ENCODE peak calls at places on chromosomes 12 and 14, in five cellular contexts. One of them, this sample, is unnamed.

GRCh38 chr12:85642810-85643209 is 193.4 kb downstream of the RASSF9 start:
- DNase-seq in MM.1S: no peak
- DNase-seq in CD8-positive, alpha-beta T cell: no peak
- DNase-seq in GM10248: no peak
- DNase-seq in progenitor cell of endocrine pancreas: no peak
- DNase-seq in this sample: no peak

GRCh38 chr12:75854681-75855309 is 176.8 kb downstream of the PHLDA1 start:
- DNase-seq in GM10248: no peak
- DNase-seq in MM.1S: no peak
- DNase-seq in CD8-positive, alpha-beta T cell: no peak
- DNase-seq in progenitor cell of endocrine pancreas: no peak
- DNase-seq in this sample: no peak

GRCh38 chr14:37131205-37131604 is 41.2 kb downstream of the SLC25A21 start:
- DNase-seq in CD8-positive, alpha-beta T cell: no peak
- DNase-seq in GM10248: no peak
- DNase-seq in progenitor cell of endocrine pancreas: no peak
- DNase-seq in MM.1S: no peak
- DNase-seq in this sample: no peak

GRCh38 chr12:58491296-58491695 is 429.0 kb downstream of the LRIG3 start:
- DNase-seq in progenitor cell of endocrine pancreas: no peak
- DNase-seq in CD8-positive, alpha-beta T cell: no peak
- DNase-seq in GM10248: no peak
- DNase-seq in MM.1S: no peak
- DNase-seq in this sample: no peak

GRCh38 chr12:12983420-12984035 is 16.5 kb downstream of the HEBP1 start:
- DNase-seq in CD8-positive, alpha-beta T cell: no peak
- DNase-seq in GM10248: no peak
- DNase-seq in progenitor cell of endocrine pancreas: no peak
- DNase-seq in MM.1S: peak; percentile 38
- DNase-seq in this sample: no peak

GRCh38 chr12:45726594-45727300 is 2.8 kb upstream of the ARID2 start:
- DNase-seq in GM10248: peak; percentile 13
- DNase-seq in CD8-positive, alpha-beta T cell: peak; percentile 15
- DNase-seq in progenitor cell of endocrine pancreas: peak; percentile 51
- DNase-seq in MM.1S: peak; percentile 28
- DNase-seq in this sample: peak; percentile 35

GRCh38 chr14:23551266-23552028 is at the start of gene ZFHX2:
- DNase-seq in GM10248: peak; percentile 87
- DNase-seq in CD8-positive, alpha-beta T cell: peak; percentile 63
- DNase-seq in MM.1S: peak; percentile 38
- DNase-seq in progenitor cell of endocrine pancreas: peak; percentile 93
- DNase-seq in this sample: peak; percentile 90

GRCh38 chr12:42103155-42103554 is 41.5 kb downstream of the GXYLT1 start:
- DNase-seq in MM.1S: no peak
- DNase-seq in progenitor cell of endocrine pancreas: no peak
- DNase-seq in GM10248: no peak
- DNase-seq in CD8-positive, alpha-beta T cell: no peak
- DNase-seq in this sample: no peak

GRCh38 chr12:54357802-54358619 is 6.3 kb downstream of the GPR84 start:
- DNase-seq in GM10248: peak; percentile 70
- DNase-seq in CD8-positive, alpha-beta T cell: peak; percentile 28
- DNase-seq in MM.1S: peak; percentile 51
- DNase-seq in progenitor cell of endocrine pancreas: no peak
- DNase-seq in this sample: peak; percentile 75

GRCh38 chr12:62719027-62719426 is 215.9 kb downstream of the PPM1H start:
- DNase-seq in CD8-positive, alpha-beta T cell: no peak
- DNase-seq in GM10248: no peak
- DNase-seq in progenitor cell of endocrine pancreas: no peak
- DNase-seq in MM.1S: no peak
- DNase-seq in this sample: no peak

GRCh38 chr14:46819117-46819516 is 167.5 kb upstream of the RPL10L start:
- DNase-seq in CD8-positive, alpha-beta T cell: no peak
- DNase-seq in progenitor cell of endocrine pancreas: no peak
- DNase-seq in MM.1S: no peak
- DNase-seq in GM10248: no peak
- DNase-seq in this sample: no peak

GRCh38 chr14:26766726-26767125 is 168.9 kb upstream of the NOVA1 start:
- DNase-seq in CD8-positive, alpha-beta T cell: no peak
- DNase-seq in MM.1S: no peak
- DNase-seq in GM10248: no peak
- DNase-seq in progenitor cell of endocrine pancreas: no peak
- DNase-seq in this sample: no peak

GRCh38 chr12:125098676-125099406 is 33.6 kb downstream of the AACS start:
- DNase-seq in MM.1S: no peak
- DNase-seq in progenitor cell of endocrine pancreas: no peak
- DNase-seq in CD8-positive, alpha-beta T cell: no peak
- DNase-seq in GM10248: no peak
- DNase-seq in this sample: no peak

GRCh38 chr12:104779134-104779533 is 179.0 kb downstream of the SLC41A2 start:
- DNase-seq in MM.1S: no peak
- DNase-seq in CD8-positive, alpha-beta T cell: no peak
- DNase-seq in GM10248: no peak
- DNase-seq in progenitor cell of endocrine pancreas: no peak
- DNase-seq in this sample: no peak

DNA sequence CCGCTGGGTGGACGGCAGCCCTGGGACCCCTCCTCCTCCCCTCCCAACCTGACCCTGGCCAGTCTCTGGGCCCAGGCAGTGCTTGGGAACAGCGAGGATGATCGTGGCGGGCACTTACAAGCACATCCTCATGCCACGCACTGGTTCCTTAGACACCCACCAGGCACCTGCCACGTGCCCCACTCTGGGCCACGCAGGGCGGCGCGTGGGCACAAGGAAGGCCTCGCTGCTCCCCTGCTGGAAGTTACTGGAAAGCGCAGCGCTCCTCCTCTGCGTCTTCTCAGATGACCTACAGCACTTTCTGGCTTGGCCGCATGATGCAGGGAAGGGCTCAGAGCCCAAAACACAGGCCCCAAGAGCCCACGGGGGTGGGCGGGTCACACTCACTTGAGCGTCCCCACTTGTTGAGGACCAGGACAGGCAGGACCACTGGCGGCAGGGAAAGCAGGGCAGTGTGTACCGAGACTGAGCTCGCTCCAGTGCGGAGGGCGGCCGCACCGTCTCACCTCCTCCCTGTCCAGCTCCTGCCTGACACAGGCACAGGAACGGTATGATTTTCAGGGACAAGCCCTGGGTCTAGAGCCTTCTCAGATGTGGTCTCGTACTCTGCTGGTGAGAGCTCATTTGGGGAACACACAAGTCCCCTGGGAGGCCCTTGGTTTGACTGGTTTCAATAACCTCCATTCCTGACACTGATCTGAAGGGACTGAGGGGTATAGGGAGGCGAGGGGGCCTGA is 128.3 kb upstream of the EVL start:
- DNase-seq in GM10248: peak; percentile 66
- DNase-seq in progenitor cell of endocrine pancreas: no peak
- DNase-seq in MM.1S: no peak
- DNase-seq in CD8-positive, alpha-beta T cell: no peak
- DNase-seq in this sample: peak; percentile 81
- TF ChIP-seq CTCF in GM10248: no peak
- TF ChIP-seq CTCF in progenitor cell of endocrine pancreas: peak; percentile 19
- TF ChIP-seq CTCF in MM.1S: no peak
- TF ChIP-seq CTCF in CD8-positive, alpha-beta T cell: no peak
- TF ChIP-seq CTCF in this sample: no peak

GRCh38 chr14:59704054-59704453 is 127.4 kb upstream of the CCDC175 start:
- DNase-seq in progenitor cell of endocrine pancreas: no peak
- DNase-seq in MM.1S: no peak
- DNase-seq in CD8-positive, alpha-beta T cell: no peak
- DNase-seq in GM10248: no peak
- DNase-seq in this sample: no peak

GRCh38 chr14:59711083-59711482 is 134.5 kb upstream of the CCDC175 start:
- DNase-seq in CD8-positive, alpha-beta T cell: no peak
- DNase-seq in progenitor cell of endocrine pancreas: no peak
- DNase-seq in MM.1S: no peak
- DNase-seq in GM10248: no peak
- DNase-seq in this sample: no peak

GRCh38 chr14:59705245-59705644 is 128.6 kb upstream of the CCDC175 start:
- DNase-seq in MM.1S: no peak
- DNase-seq in progenitor cell of endocrine pancreas: no peak
- DNase-seq in GM10248: no peak
- DNase-seq in CD8-positive, alpha-beta T cell: no peak
- DNase-seq in this sample: no peak

GRCh38 chr14:59705866-59706265 is 129.3 kb upstream of the CCDC175 start:
- DNase-seq in MM.1S: no peak
- DNase-seq in progenitor cell of endocrine pancreas: no peak
- DNase-seq in CD8-positive, alpha-beta T cell: no peak
- DNase-seq in GM10248: no peak
- DNase-seq in this sample: no peak

GRCh38 chr14:59707778-59708635 is 131.4 kb upstream of the CCDC175 start:
- DNase-seq in GM10248: no peak
- DNase-seq in progenitor cell of endocrine pancreas: no peak
- DNase-seq in MM.1S: no peak
- DNase-seq in CD8-positive, alpha-beta T cell: no peak
- DNase-seq in this sample: no peak
- TF ChIP-seq CTCF in GM10248: no peak
- TF ChIP-seq CTCF in progenitor cell of endocrine pancreas: no peak
- TF ChIP-seq CTCF in MM.1S: no peak
- TF ChIP-seq CTCF in CD8-positive, alpha-beta T cell: no peak
- TF ChIP-seq CTCF in this sample: no peak

GRCh38 chr14:103318750-103319419 is 15.2 kb upstream of the EIF5 start:
- DNase-seq in CD8-positive, alpha-beta T cell: no peak
- DNase-seq in GM10248: no peak
- DNase-seq in progenitor cell of endocrine pancreas: no peak
- DNase-seq in MM.1S: no peak
- DNase-seq in this sample: no peak

GRCh38 chr14:103317251-103317650 is 16.8 kb upstream of the EIF5 start:
- DNase-seq in CD8-positive, alpha-beta T cell: no peak
- DNase-seq in MM.1S: no peak
- DNase-seq in progenitor cell of endocrine pancreas: no peak
- DNase-seq in GM10248: no peak
- DNase-seq in this sample: no peak

GRCh38 chr14:103319422-103319821 is 14.6 kb upstream of the EIF5 start:
- DNase-seq in GM10248: peak; percentile 34
- DNase-seq in MM.1S: no peak
- DNase-seq in CD8-positive, alpha-beta T cell: no peak
- DNase-seq in progenitor cell of endocrine pancreas: no peak
- DNase-seq in this sample: no peak

GRCh38 chr14:103316723-103317122 is 17.3 kb upstream of the EIF5 start:
- DNase-seq in GM10248: no peak
- DNase-seq in progenitor cell of endocrine pancreas: no peak
- DNase-seq in CD8-positive, alpha-beta T cell: no peak
- DNase-seq in MM.1S: no peak
- DNase-seq in this sample: no peak

DNA sequence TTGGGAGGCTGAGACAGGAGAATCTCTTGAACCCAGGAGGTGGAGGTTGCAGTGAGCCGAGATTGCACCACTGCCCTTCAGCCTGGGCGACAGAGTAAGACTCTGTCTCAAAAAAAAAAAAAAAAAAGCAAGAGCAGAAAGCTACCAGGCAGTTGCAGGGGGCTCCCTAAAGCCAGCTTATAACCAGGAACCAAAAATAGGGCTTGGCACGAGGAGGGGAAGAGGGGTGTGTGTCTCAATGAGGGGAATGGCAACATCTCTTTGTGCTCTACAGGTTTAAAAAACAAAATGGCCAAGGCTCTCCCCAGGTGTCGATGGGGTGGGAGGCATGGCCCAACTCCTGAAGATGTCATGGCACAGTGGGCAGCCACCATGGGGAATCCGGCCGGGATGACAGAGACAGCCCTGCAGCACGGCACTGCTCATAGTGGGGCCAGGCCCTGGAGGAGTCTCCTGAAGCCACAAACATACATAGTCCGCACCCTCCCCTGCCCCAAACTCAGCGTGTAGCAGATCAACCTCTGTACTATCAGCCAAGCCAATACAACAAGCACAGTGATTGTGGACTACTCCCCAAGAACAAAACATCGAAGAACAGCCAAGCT is 16.0 kb upstream of the EIF5 start:
- DNase-seq in GM10248: no peak
- DNase-seq in CD8-positive, alpha-beta T cell: no peak
- DNase-seq in MM.1S: no peak
- DNase-seq in progenitor cell of endocrine pancreas: no peak
- DNase-seq in this sample: no peak
- TF ChIP-seq CTCF in GM10248: no peak
- TF ChIP-seq CTCF in CD8-positive, alpha-beta T cell: no peak
- TF ChIP-seq CTCF in MM.1S: no peak
- TF ChIP-seq CTCF in progenitor cell of endocrine pancreas: no peak
- TF ChIP-seq CTCF in this sample: no peak

GRCh38 chr14:101808020-101808641 is 46.6 kb downstream of the PPP2R5C start:
- DNase-seq in CD8-positive, alpha-beta T cell: no peak
- DNase-seq in GM10248: no peak
- DNase-seq in MM.1S: no peak
- DNase-seq in progenitor cell of endocrine pancreas: no peak
- DNase-seq in this sample: no peak
- TF ChIP-seq CTCF in CD8-positive, alpha-beta T cell: no peak
- TF ChIP-seq CTCF in GM10248: no peak
- TF ChIP-seq CTCF in MM.1S: no peak
- TF ChIP-seq CTCF in progenitor cell of endocrine pancreas: peak; percentile 19
- TF ChIP-seq CTCF in this sample: no peak

GRCh38 chr12:64883264-64884163 is 59.1 kb downstream of the TBC1D30 start:
- DNase-seq in progenitor cell of endocrine pancreas: no peak
- DNase-seq in MM.1S: no peak
- DNase-seq in GM10248: no peak
- DNase-seq in CD8-positive, alpha-beta T cell: no peak
- DNase-seq in this sample: peak; percentile 37
- TF ChIP-seq CTCF in progenitor cell of endocrine pancreas: peak; percentile 12
- TF ChIP-seq CTCF in MM.1S: no peak
- TF ChIP-seq CTCF in GM10248: no peak
- TF ChIP-seq CTCF in CD8-positive, alpha-beta T cell: no peak
- TF ChIP-seq CTCF in this sample: no peak

This sample was measured in GM13976.